ENCODE peak calls at places on chromosomes 1 and 21, in five cellular contexts. G is H1, D is endothelial cell of umbilical vein, U is HepG2, M is K562. P is an unnamed sample.

GRCh38 chr1:219085988-219086387 is 87.7 kb upstream of the LYPLAL1 start:
- DNase-seq in G (no peak), D (no peak), U (no peak), M (no peak), P (no peak)

GRCh38 chr1:3289502-3289901 is 165.0 kb upstream of the ARHGEF16 start:
- DNase-seq in G (no peak), D (no peak), U (no peak), M (no peak), P (no peak)

GRCh38 chr1:242690849-242691602 is 166.5 kb upstream of the PLD5 start:
- DNase-seq in G (no peak), D (no peak), U (no peak), M (no peak), P (no peak)

GRCh38 chr21:24076179-24076578 is 1531.1 kb downstream of the MRPL39 start:
- DNase-seq in G (no peak), D (peak; percentile 36), U (no peak), M (no peak), P (no peak)

GRCh38 chr1:118302145-118302544 is 117.1 kb upstream of the SPAG17 start:
- DNase-seq in G (no peak), D (no peak), U (no peak), M (no peak), P (no peak)

GRCh38 chr1:205719015-205719414 is 31.0 kb downstream of the NUCKS1 start:
- DNase-seq in G (no peak), D (no peak), U (no peak), M (no peak), P (no peak)

GRCh38 chr1:220927442-220927841 is 48.2 kb downstream of the HLX start:
- DNase-seq in G (no peak), D (no peak), U (no peak), M (peak; percentile 36), P (no peak)

GRCh38 chr1:245788269-245788668 is 633.5 kb downstream of the KIF26B start:
- DNase-seq in G (no peak), D (no peak), U (no peak), M (no peak), P (no peak)

GRCh38 chr1:151710187-151710586 is 6.4 kb downstream of the CELF3 start:
- DNase-seq in G (no peak), D (no peak), U (no peak), M (peak; percentile 62), P (no peak)

GRCh38 chr1:230694991-230695390 is 18.9 kb downstream of the AGT start:
- DNase-seq in G (no peak), D (no peak), U (no peak), M (no peak), P (no peak)

GRCh38 chr1:240608707-240609106 is 3.2 kb downstream of the GREM2 start:
- DNase-seq in G (no peak), D (no peak), U (no peak), M (no peak), P (peak; percentile 38)

GRCh38 chr1:15950302-15950701 is 25.6 kb downstream of the ZBTB17 start:
- DNase-seq in G (no peak), D (no peak), U (no peak), M (no peak), P (no peak)

GRCh38 chr1:84853743-84854721 is 39.0 kb downstream of the LPAR3 start:
- DNase-seq in G (no peak), D (peak; percentile 87), U (no peak), M (no peak), P (peak; percentile 20)

GRCh38 chr1:208357663-208358507 is 113.7 kb upstream of the PLXNA2 start:
- DNase-seq in G (no peak), D (no peak), U (no peak), M (no peak), P (no peak)

GRCh38 chr1:5940723-5941407 is 51.4 kb downstream of the NPHP4 start:
- DNase-seq in G (no peak), D (no peak), U (no peak), M (no peak), P (no peak)

GRCh38 chr1:208059328-208060017 is 148.5 kb upstream of the CD34 start:
- DNase-seq in G (no peak), D (no peak), U (peak; percentile 23), M (no peak), P (no peak)

GRCh38 chr1:89259283-89259971 is 13.2 kb downstream of the GBP5 start:
- DNase-seq in G (no peak), D (no peak), U (no peak), M (no peak), P (no peak)

GRCh38 chr1:30981172-30981571 is 72.6 kb upstream of the SDC3 start:
- DNase-seq in G (no peak), D (no peak), U (no peak), M (no peak), P (no peak)

GRCh38 chr1:117678246-117678977 is 72.6 kb downstream of the TENT5C start:
- DNase-seq in G (no peak), D (no peak), U (no peak), M (no peak), P (no peak)

GRCh38 chr1:64497484-64497883 is 27.6 kb downstream of the CACHD1 start:
- DNase-seq in G (no peak), D (peak; percentile 46), U (no peak), M (no peak), P (no peak)

GRCh38 chr21:44858791-44859190 is 14.7 kb downstream of the PTTG1IP start:
- DNase-seq in G (no peak), D (no peak), U (no peak), M (no peak), P (no peak)

GRCh38 chr1:52237430-52237829 is 95.5 kb downstream of the ZFYVE9 start:
- DNase-seq in G (no peak), D (peak; percentile 25), U (no peak), M (peak; percentile 19), P (no peak)

GRCh38 chr1:109249654-109250401 is 489 bp downstream of the CELSR2 start:
- DNase-seq in G (no peak), D (no peak), U (no peak), M (peak; percentile 62), P (no peak)

GRCh38 chr1:37391181-37391949 is 83.0 kb upstream of the ZC3H12A start:
- DNase-seq in G (no peak), D (no peak), U (no peak), M (peak; percentile 50), P (peak; percentile 7)

GRCh38 chr1:179313004-179313403 is 19.4 kb downstream of the SOAT1 start:
- DNase-seq in G (no peak), D (no peak), U (no peak), M (no peak), P (no peak)

GRCh38 chr1:114021665-114022099 is 42.4 kb downstream of the OLFML3 start:
- DNase-seq in G (no peak), D (no peak), U (peak; percentile 10), M (no peak), P (no peak)

GRCh38 chr1:114023377-114023776 is 44.1 kb downstream of the OLFML3 start:
- DNase-seq in G (no peak), D (no peak), U (no peak), M (no peak), P (no peak)

GRCh38 chr1:114025609-114026401 is 46.5 kb downstream of the OLFML3 start:
- DNase-seq in G (no peak), D (no peak), U (no peak), M (no peak), P (no peak)

GRCh38 chr1:114024049-114024448 is 44.8 kb downstream of the OLFML3 start:
- DNase-seq in G (no peak), D (no peak), U (no peak), M (no peak), P (no peak)

DNA sequence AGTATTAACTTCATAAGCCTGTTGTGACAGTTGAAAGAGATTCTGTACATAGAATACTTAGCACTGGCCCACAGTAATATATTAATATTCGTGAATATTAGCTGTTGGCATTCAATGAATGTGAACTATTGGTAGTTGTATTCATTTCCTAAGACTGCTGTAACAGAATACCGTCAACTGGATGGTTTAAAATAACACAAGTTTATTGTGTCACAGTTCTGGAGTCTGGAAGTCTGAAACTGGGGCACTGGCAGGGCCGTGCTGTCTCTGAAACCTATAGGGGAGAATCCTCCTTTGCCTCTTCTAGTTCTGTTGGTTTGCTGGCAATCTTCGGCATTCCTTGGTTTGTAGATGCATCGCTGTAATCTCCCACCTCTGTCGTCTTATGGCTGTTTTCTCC is 47.5 kb downstream of the OLFML3 start:
- DNase-seq in G (no peak), D (no peak), U (no peak), M (no peak), P (no peak)
- H3K4me2 ChIP-seq in G (no peak overlapping the region), D (no peak overlapping the region), U (no peak overlapping the region), M (no peak overlapping the region), P (no peak overlapping the region)

GRCh38 chr1:170288155-170288554 is 142.4 kb downstream of the NTMT2 start:
- DNase-seq in G (no peak), D (no peak), U (no peak), M (no peak), P (no peak)

GRCh38 chr1:170284016-170284415 is 138.3 kb downstream of the NTMT2 start:
- DNase-seq in G (no peak), D (no peak), U (no peak), M (no peak), P (no peak)

GRCh38 chr1:170290226-170290625 is 144.5 kb downstream of the NTMT2 start:
- DNase-seq in G (no peak), D (no peak), U (no peak), M (no peak), P (no peak)

GRCh38 chr1:170284425-170284824 is 138.7 kb downstream of the NTMT2 start:
- DNase-seq in G (no peak), D (no peak), U (no peak), M (no peak), P (no peak)

DNA sequence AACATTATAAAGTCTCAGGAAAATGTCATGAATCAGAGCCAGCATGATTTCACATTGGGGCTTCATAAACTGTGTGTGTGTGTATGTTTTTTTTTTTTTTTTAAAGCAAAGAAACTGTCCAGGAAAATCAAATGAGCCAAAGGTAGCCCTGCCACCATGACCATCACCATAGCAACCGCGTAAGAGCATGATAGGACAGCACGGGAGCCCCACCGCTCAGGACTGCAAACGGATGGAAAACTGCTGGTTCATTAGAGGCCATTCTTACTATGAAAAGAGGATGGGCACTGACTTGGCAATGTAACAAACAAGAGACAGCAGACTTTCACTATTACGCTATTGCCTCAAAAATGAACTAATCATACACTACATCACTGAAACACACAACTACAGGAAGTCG is 139.3 kb downstream of the NTMT2 start:
- DNase-seq in G (no peak), D (no peak), U (no peak), M (no peak), P (no peak)
- TF ChIP-seq JUN in G (no peak), D (no peak), U (no peak), M (no peak), P (no peak)

GRCh38 chr21:35850542-35851103 is 209.7 kb downstream of the SETD4 start:
- DNase-seq in G (no peak), D (no peak), U (no peak), M (no peak), P (no peak)
- H3K4me2 ChIP-seq in G (no peak overlapping the region), D (no peak overlapping the region), U (no peak overlapping the region), M (no peak overlapping the region), P (no peak overlapping the region)

DNA sequence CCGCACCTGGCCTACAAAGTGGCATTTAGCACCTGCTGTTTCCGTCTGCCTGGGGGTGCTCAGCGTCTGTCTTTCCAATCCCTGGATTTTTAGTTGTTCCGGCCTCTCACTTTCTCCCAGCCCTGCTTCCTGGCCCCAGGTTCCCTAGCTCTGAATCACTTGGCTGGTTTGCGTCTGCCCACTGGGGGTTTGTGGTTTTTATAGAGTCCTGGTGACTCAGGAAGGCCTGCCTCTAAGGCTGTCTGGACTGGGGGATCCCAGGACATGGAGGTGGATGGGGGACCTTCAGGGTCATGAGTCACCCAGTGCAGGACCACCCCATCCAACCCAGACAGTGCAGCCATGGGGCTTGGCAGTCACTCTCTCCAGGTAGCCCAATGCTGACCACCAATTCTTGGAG is 53.5 kb downstream of the MRPL37 start:
- DNase-seq in G (no peak), D (peak; percentile 48), U (no peak), M (no peak), P (peak; percentile 59)
- TF ChIP-seq JUN in G (no peak), D (no peak), U (no peak), M (no peak), P (no peak)

GRCh38 chr1:1132928-1133750 is 17.2 kb upstream of the C1orf159 start:
- DNase-seq in G (no peak), D (no peak), U (no peak), M (no peak), P (no peak)
- H3K4me2 ChIP-seq in G (no peak overlapping the region), D (no peak overlapping the region), U (peak overlapping the region; percentile 64), M (no peak overlapping the region), P (no peak overlapping the region)

P was measured in A549.